ENCODE peak calls at places on chromosomes 11 and 22, in four cellular contexts. One of them, this sample, is unnamed.
A peak's percentile ranks its signal among the peaks of the same experiment; 100 is the strongest.

GRCh38 chr11:77501748-77502147 is 27.9 kb upstream of the PAK1 start:
- DNase-seq in HL-60: peak; percentile 45
- DNase-seq in K562: no peak
- DNase-seq in tibial artery: no peak
- DNase-seq in this sample: no peak

GRCh38 chr11:46455816-46456215 is 64.2 kb upstream of the CHRM4 start:
- DNase-seq in HL-60: no peak
- DNase-seq in K562: no peak
- DNase-seq in tibial artery: no peak
- DNase-seq in this sample: peak; percentile 27

GRCh38 chr11:100586346-100587101 is 100.6 kb upstream of the ARHGAP42 start:
- DNase-seq in HL-60: no peak
- DNase-seq in K562: no peak
- DNase-seq in tibial artery: peak; percentile 39
- DNase-seq in this sample: no peak

GRCh38 chr11:128042290-128042751 is 545.0 kb downstream of the ETS1 start:
- DNase-seq in HL-60: no peak
- DNase-seq in K562: no peak
- DNase-seq in tibial artery: no peak
- DNase-seq in this sample: no peak

GRCh38 chr11:128931066-128931465 is 11.6 kb downstream of the TP53AIP1 start:
- DNase-seq in HL-60: no peak
- DNase-seq in K562: no peak
- DNase-seq in tibial artery: no peak
- DNase-seq in this sample: no peak

GRCh38 chr22:47173535-47174021 is 411.1 kb downstream of the TBC1D22A start:
- DNase-seq in HL-60: no peak
- DNase-seq in K562: no peak
- DNase-seq in tibial artery: peak; percentile 11
- DNase-seq in this sample: peak; percentile 2

GRCh38 chr22:48302657-48303359 is 1524.9 kb downstream of the BRD1 start:
- DNase-seq in HL-60: no peak
- DNase-seq in K562: no peak
- DNase-seq in tibial artery: no peak
- DNase-seq in this sample: no peak

GRCh38 chr11:1785749-1786261 is 22.1 kb upstream of the CTSD start:
- DNase-seq in HL-60: no peak
- DNase-seq in K562: no peak
- DNase-seq in tibial artery: no peak
- DNase-seq in this sample: no peak

GRCh38 chr11:46127150-46127638 is 5.9 kb upstream of the PHF21A start:
- DNase-seq in HL-60: peak; percentile 97
- DNase-seq in K562: peak; percentile 93
- DNase-seq in tibial artery: peak; percentile 39
- DNase-seq in this sample: no peak

GRCh38 chr11:14075118-14075601 is 112.6 kb downstream of the SPON1 start:
- DNase-seq in HL-60: no peak
- DNase-seq in K562: no peak
- DNase-seq in tibial artery: no peak
- DNase-seq in this sample: peak; percentile 80

DNA sequence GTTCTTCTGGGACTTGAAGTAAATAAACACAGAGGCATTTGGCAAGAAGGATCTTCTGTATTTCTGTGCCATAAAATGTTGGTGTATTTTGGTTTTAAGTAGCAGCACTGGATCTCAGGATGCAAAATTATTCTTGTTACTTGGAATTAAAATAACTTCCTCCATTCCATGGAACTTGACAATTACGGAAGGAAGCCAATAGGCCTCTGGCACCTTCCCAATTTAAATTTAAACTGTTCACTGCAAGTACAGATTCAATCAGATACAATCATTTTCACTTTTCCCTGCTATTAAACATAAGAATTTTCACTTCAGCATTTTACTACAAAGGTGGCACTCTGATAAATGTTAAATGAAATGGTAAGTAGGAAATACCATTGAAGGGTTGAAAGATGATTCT is 288.5 kb downstream of the CASP12 start:
- DNase-seq in HL-60: no peak
- DNase-seq in K562: no peak
- DNase-seq in tibial artery: no peak
- DNase-seq in this sample: no peak
- H3K27ac ChIP-seq in HL-60: no peak overlapping the region
- H3K27ac ChIP-seq in K562: no peak overlapping the region
- H3K27ac ChIP-seq in tibial artery: no peak overlapping the region
- H3K27ac ChIP-seq in this sample: no peak overlapping the region

GRCh38 chr11:69922596-69923111 is 103.4 kb upstream of the FGF3 start:
- DNase-seq in HL-60: no peak
- DNase-seq in K562: no peak
- DNase-seq in tibial artery: peak; percentile 4
- DNase-seq in this sample: no peak
- H3K27me3 ChIP-seq in HL-60: peaks cover 10% of the 10 kb centered on the region
- H3K27me3 ChIP-seq in K562: peaks cover 17% of the 10 kb centered on the region
- H3K27me3 ChIP-seq in tibial artery: no peaks in the 10 kb centered on the region
- H3K27me3 ChIP-seq in this sample: peaks cover 14% of the 10 kb centered on the region

GRCh38 chr22:31343235-31344191 is 2.6 kb downstream of the PATZ1 start:
- DNase-seq in HL-60: peak; percentile 68
- DNase-seq in K562: peak; percentile 15
- DNase-seq in tibial artery: peak; percentile 23
- DNase-seq in this sample: peak; percentile 20
- H3K4me3 ChIP-seq in HL-60: peak overlapping the region; percentile 76
- H3K4me3 ChIP-seq in K562: no peak overlapping the region
- H3K4me3 ChIP-seq in tibial artery: peak overlapping the region; percentile 24
- H3K4me3 ChIP-seq in this sample: peak overlapping the region; percentile 13

GRCh38 chr11:85953491-85954143 is 98.4 kb downstream of the CCDC83 start:
- DNase-seq in HL-60: no peak
- DNase-seq in K562: peak; percentile 14
- DNase-seq in tibial artery: no peak
- DNase-seq in this sample: no peak
- H3K27ac ChIP-seq in HL-60: no peak overlapping the region
- H3K27ac ChIP-seq in K562: no peak overlapping the region
- H3K27ac ChIP-seq in tibial artery: no peak overlapping the region
- H3K27ac ChIP-seq in this sample: no peak overlapping the region

DNA sequence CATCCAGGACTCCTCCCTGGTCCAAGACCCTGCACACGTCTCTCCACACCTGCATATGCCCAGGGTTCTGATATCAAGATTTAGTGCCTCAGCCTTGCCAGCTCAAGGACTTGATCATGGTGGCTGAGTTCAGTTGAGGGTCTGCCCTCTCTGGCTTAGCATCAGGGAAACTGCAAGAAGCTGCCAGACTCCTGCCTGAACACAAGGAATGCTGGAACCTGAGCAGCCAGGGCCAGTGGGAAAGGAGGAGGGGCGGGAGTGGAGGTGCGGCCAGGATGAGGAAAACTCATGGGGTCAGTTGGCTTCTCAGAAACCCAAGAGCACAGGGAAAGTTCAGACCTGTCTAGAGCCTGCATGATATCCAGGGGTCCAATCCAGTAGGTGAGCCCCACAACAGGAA is 546.1 kb downstream of the BUD13 start:
- DNase-seq in HL-60: no peak
- DNase-seq in K562: no peak
- DNase-seq in tibial artery: no peak
- DNase-seq in this sample: no peak
- H3K27me3 ChIP-seq in HL-60: no peaks in the 10 kb centered on the region
- H3K27me3 ChIP-seq in K562: no peaks in the 10 kb centered on the region
- H3K27me3 ChIP-seq in tibial artery: no peaks in the 10 kb centered on the region
- H3K27me3 ChIP-seq in this sample: no peaks in the 10 kb centered on the region

GRCh38 chr11:95257596-95257995 is 26.6 kb upstream of the SESN3 start:
- DNase-seq in HL-60: no peak
- DNase-seq in K562: no peak
- DNase-seq in tibial artery: no peak
- DNase-seq in this sample: no peak

GRCh38 chr11:95255523-95256165 is 24.6 kb upstream of the SESN3 start:
- DNase-seq in HL-60: no peak
- DNase-seq in K562: no peak
- DNase-seq in tibial artery: no peak
- DNase-seq in this sample: no peak

GRCh38 chr11:95256204-95256819 is 25.3 kb upstream of the SESN3 start:
- DNase-seq in HL-60: peak; percentile 97
- DNase-seq in K562: peak; percentile 30
- DNase-seq in tibial artery: no peak
- DNase-seq in this sample: no peak

GRCh38 chr11:95248666-95249467 is 17.9 kb upstream of the SESN3 start:
- DNase-seq in HL-60: no peak
- DNase-seq in K562: no peak
- DNase-seq in tibial artery: no peak
- DNase-seq in this sample: no peak

DNA sequence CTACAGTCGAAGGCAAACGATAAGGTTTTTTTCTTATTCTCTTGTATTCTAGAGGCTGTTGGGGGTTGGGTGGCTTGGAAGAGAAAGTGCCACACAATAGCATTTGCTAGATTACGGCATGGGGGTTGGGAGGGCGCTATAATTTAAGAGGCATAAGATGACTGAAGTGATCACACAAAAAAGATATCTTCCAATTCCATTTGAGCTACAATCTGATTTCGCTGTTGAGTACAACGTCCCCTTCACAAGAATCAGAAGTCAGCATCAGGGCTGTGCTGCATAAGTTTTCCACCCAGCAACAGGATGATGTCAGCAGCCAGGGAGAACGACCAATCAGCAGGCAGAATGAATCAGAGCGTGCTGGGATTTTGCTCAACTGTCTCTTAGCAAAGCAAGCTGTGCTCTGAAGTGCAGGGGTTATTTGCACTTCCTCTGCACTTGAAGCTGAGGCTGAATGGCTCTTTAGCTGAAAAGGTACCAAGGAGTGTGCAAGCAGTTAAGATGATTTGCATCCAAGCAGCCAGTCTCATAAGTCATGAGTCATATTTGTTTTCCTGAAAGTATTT is 23.2 kb upstream of the SESN3 start:
- DNase-seq in HL-60: peak; percentile 95
- DNase-seq in K562: peak; percentile 73
- DNase-seq in tibial artery: peak; percentile 87
- DNase-seq in this sample: peak; percentile 87
- H3K4me3 ChIP-seq in HL-60: peak overlapping the region; percentile 20
- H3K4me3 ChIP-seq in K562: no peak overlapping the region
- H3K4me3 ChIP-seq in tibial artery: peak overlapping the region; percentile 38
- H3K4me3 ChIP-seq in this sample: peak overlapping the region; percentile 44

GRCh38 chr11:69480547-69481392 is 693 bp upstream of the LINC01488 start:
- DNase-seq in HL-60: no peak
- DNase-seq in K562: no peak
- DNase-seq in tibial artery: no peak
- DNase-seq in this sample: no peak
- H3K27ac ChIP-seq in HL-60: no peak overlapping the region
- H3K27ac ChIP-seq in K562: no peak overlapping the region
- H3K27ac ChIP-seq in tibial artery: peak overlapping the region; percentile 29
- H3K27ac ChIP-seq in this sample: no peak overlapping the region

DNA sequence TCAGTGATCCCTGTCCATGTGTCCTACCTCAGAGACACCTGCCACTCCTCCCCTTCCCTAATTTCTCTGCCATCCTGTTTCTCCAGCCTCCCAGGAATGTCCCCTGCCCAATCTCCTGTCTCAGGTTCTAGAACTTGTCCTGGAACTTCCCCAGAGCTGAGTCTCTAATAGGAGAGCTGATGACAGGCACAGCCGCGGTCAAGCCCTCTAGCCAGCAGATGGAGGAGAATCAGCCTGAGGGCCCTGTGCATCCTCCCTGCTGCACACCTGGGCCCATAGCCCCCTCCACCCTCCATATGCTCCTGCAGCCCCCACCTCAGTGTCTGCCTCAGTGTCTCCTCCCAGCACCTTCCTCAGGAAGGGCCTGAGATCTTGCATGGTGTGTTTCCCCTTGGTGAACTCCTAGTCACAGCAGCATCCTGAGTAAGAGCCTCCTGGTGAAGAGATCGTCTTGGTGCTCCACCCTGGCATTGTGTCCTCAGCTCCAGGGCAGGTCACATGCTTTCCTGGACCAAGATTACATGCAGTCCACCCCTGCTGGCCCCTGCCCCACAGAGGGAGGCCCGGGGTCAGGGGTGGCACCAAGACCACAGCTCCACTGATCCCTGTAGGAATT is 43.9 kb upstream of the VPREB1 start:
- DNase-seq in HL-60: no peak
- DNase-seq in K562: no peak
- DNase-seq in tibial artery: no peak
- DNase-seq in this sample: no peak
- H3K27me3 ChIP-seq in HL-60: no peaks in the 10 kb centered on the region
- H3K27me3 ChIP-seq in K562: peaks cover 44% of the 10 kb centered on the region
- H3K27me3 ChIP-seq in tibial artery: no peaks in the 10 kb centered on the region
- H3K27me3 ChIP-seq in this sample: no peaks in the 10 kb centered on the region

This sample was measured in WERI-Rb-1.